ENCODE peak calls at places on chromosome 16, in five cellular contexts. One of them, this sample, is unnamed.

GRCh38 chr16:89410794-89411309 is 79.5 kb downstream of the ANKRD11 start:
- DNase-seq in kidney glomerular epithelial cell: peak
- DNase-seq in mucosa of gallbladder: peak
- DNase-seq in GM18507: no peak
- DNase-seq in stimulated activated CD4-positive, alpha-beta T cell treated with anti-CD3 and anti-CD28 coated beads, Interleukin-4, amount 100 ng/mL, for 24 hours: no peak
- DNase-seq in this sample: peak

GRCh38 chr16:72992142-72992601 is 55.8 kb downstream of the ZFHX3 start:
- DNase-seq in kidney glomerular epithelial cell: no peak
- DNase-seq in mucosa of gallbladder: no peak
- DNase-seq in GM18507: no peak
- DNase-seq in stimulated activated CD4-positive, alpha-beta T cell treated with anti-CD3 and anti-CD28 coated beads, Interleukin-4, amount 100 ng/mL, for 24 hours: no peak
- DNase-seq in this sample: no peak

GRCh38 chr16:11309895-11310633 is 28.9 kb upstream of the PRM1 start:
- DNase-seq in kidney glomerular epithelial cell: no peak
- DNase-seq in mucosa of gallbladder: no peak
- DNase-seq in GM18507: no peak
- DNase-seq in stimulated activated CD4-positive, alpha-beta T cell treated with anti-CD3 and anti-CD28 coated beads, Interleukin-4, amount 100 ng/mL, for 24 hours: no peak
- DNase-seq in this sample: no peak

GRCh38 chr16:27483624-27484023 is 66.1 kb downstream of the GTF3C1 start:
- DNase-seq in kidney glomerular epithelial cell: no peak
- DNase-seq in mucosa of gallbladder: no peak
- DNase-seq in GM18507: no peak
- DNase-seq in stimulated activated CD4-positive, alpha-beta T cell treated with anti-CD3 and anti-CD28 coated beads, Interleukin-4, amount 100 ng/mL, for 24 hours: no peak
- DNase-seq in this sample: no peak

GRCh38 chr16:1152123-1152638 is 725 bp upstream of the CACNA1H start:
- DNase-seq in kidney glomerular epithelial cell: no peak
- DNase-seq in mucosa of gallbladder: no peak
- DNase-seq in GM18507: no peak
- DNase-seq in stimulated activated CD4-positive, alpha-beta T cell treated with anti-CD3 and anti-CD28 coated beads, Interleukin-4, amount 100 ng/mL, for 24 hours: peak
- DNase-seq in this sample: no peak

GRCh38 chr16:1331712-1332617 is 1.5 kb upstream of the BAIAP3 start:
- DNase-seq in kidney glomerular epithelial cell: peak
- DNase-seq in mucosa of gallbladder: peak
- DNase-seq in GM18507: peak
- DNase-seq in stimulated activated CD4-positive, alpha-beta T cell treated with anti-CD3 and anti-CD28 coated beads, Interleukin-4, amount 100 ng/mL, for 24 hours: peak
- DNase-seq in this sample: peak

GRCh38 chr16:88649924-88650748 is 717 bp downstream of the CYBA start:
- DNase-seq in kidney glomerular epithelial cell: no peak
- DNase-seq in mucosa of gallbladder: no peak
- DNase-seq in GM18507: no peak
- DNase-seq in stimulated activated CD4-positive, alpha-beta T cell treated with anti-CD3 and anti-CD28 coated beads, Interleukin-4, amount 100 ng/mL, for 24 hours: no peak
- DNase-seq in this sample: no peak

GRCh38 chr16:48687421-48688038 is 77.5 kb upstream of the N4BP1 start:
- DNase-seq in kidney glomerular epithelial cell: peak
- DNase-seq in mucosa of gallbladder: peak
- DNase-seq in GM18507: peak
- DNase-seq in stimulated activated CD4-positive, alpha-beta T cell treated with anti-CD3 and anti-CD28 coated beads, Interleukin-4, amount 100 ng/mL, for 24 hours: peak
- DNase-seq in this sample: peak

GRCh38 chr16:71883193-71883848 is 661 bp downstream of the ZNF821 start:
- DNase-seq in kidney glomerular epithelial cell: no peak
- DNase-seq in mucosa of gallbladder: no peak
- DNase-seq in GM18507: no peak
- DNase-seq in stimulated activated CD4-positive, alpha-beta T cell treated with anti-CD3 and anti-CD28 coated beads, Interleukin-4, amount 100 ng/mL, for 24 hours: peak
- DNase-seq in this sample: no peak